ENCODE peak calls at places on chromosomes 12 and 14, in five cellular contexts. X is progenitor cell of endocrine pancreas, H is fibroblast of mammary gland, Z is heart right ventricle, T is astrocyte of the spinal cord. W is an unnamed sample.

GRCh38 chr12:26469801-26470200 is 274.4 kb downstream of the SSPN start:
- DNase-seq in Z (no peak), H (peak), X (no peak), T (no peak), W (no peak)

GRCh38 chr14:21109377-21110260 is 8.8 kb downstream of the TMEM253 start:
- DNase-seq in T (no peak), H (no peak), Z (no peak), X (no peak), W (no peak)

GRCh38 chr12:56636675-56637540 is 6.8 kb upstream of the BAZ2A start:
- DNase-seq in X (peak), Z (peak), H (peak), T (peak), W (peak)

GRCh38 chr14:23002592-23002991 is 7.4 kb downstream of the C14orf93 start:
- DNase-seq in T (no peak), X (no peak), H (no peak), Z (no peak), W (no peak)

GRCh38 chr12:123050331-123050809 is 69.9 kb downstream of the ARL6IP4 start:
- DNase-seq in X (no peak), T (peak), H (peak), Z (peak), W (peak)

GRCh38 chr12:14913381-14913781 is 25.0 kb downstream of the ERP27 start:
- DNase-seq in Z (peak), H (no peak), T (no peak), X (no peak), W (no peak)

GRCh38 chr12:91335724-91336123 is 153.1 kb upstream of the DCN start:
- DNase-seq in X (no peak), H (no peak), Z (no peak), T (no peak), W (no peak)

GRCh38 chr12:98002887-98003493 is 512.4 kb upstream of the TMPO start:
- DNase-seq in Z (no peak), H (peak), X (no peak), T (peak), W (no peak)

GRCh38 chr12:118432812-118433540 is 56.6 kb downstream of the SUDS3 start:
- DNase-seq in Z (no peak), X (no peak), T (peak), H (no peak), W (peak)

GRCh38 chr14:71698698-71699097 is 233.5 kb upstream of the RGS6 start:
- DNase-seq in H (no peak), Z (no peak), T (no peak), X (no peak), W (no peak)

GRCh38 chr14:61564623-61565091 is 130.7 kb upstream of the HIF1A start:
- DNase-seq in X (no peak), T (peak), Z (no peak), H (peak), W (peak)
- TF ChIP-seq CTCF in X (no peak), T (no peak), Z (no peak), H (no peak), W (peak)

DNA sequence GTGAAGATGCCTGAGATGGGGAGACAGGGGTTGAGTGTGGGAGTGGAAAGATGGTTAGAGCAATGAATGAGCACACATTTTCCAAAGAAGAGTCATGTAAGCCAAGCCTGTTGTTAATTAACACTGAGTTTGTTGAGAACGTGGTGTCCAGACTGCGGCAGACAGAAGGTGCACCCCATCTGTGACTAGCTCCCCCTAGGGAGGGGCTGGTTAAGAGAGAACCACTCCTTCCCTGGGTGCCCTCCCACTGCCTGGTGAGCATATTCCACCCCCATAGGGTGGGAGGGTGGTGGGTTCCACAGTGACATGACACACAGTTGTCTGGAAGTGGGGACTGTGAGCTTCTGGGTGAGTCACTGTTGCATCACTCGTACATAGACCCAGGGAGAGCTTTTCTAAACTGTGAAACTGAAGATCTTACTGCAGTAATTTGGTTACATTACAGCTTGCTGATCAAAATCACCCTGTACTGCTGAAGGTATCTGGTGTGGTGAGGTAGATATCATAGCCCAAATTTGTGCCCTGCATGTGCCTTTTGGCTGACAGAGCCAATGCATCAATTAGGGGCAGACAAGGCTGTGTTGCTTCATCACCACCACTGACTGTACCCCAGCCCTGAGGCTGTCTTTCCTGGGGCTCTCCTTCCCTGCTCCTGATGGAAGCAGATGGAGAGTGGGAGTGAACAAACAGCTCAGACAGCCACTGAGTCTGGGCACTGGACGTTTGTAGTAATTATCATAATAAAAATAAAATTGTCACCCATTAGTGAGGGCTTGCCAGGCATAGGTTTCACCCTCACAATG is 150.9 kb downstream of the EMP1 start:
- DNase-seq in H (peak), Z (no peak), T (peak), X (no peak), W (peak)
- TF ChIP-seq CTCF in H (no peak), Z (no peak), T (peak), X (no peak), W (peak)

GRCh38 chr12:111406474-111407370 is 999 bp downstream of the SH2B3 start:
- DNase-seq in Z (peak), H (no peak), T (no peak), X (no peak), W (no peak)
- TF ChIP-seq CTCF in Z (no peak), H (no peak), T (no peak), X (no peak), W (no peak)

GRCh38 chr14:93986972-93987371 is 10.1 kb upstream of the CCDC197 start:
- DNase-seq in X (no peak), T (no peak), Z (peak), H (no peak), W (no peak)

GRCh38 chr14:93982684-93983007 is 6.3 kb upstream of the ASB2 start:
- DNase-seq in Z (no peak), H (no peak), T (no peak), X (no peak), W (no peak)

GRCh38 chr14:93984070-93984469 is 7.7 kb upstream of the ASB2 start:
- DNase-seq in Z (no peak), H (no peak), T (no peak), X (no peak), W (peak)

GRCh38 chr14:93987376-93987775 is 9.7 kb upstream of the CCDC197 start:
- DNase-seq in H (no peak), T (no peak), Z (no peak), X (no peak), W (no peak)

GRCh38 chr14:93984987-93985410 is 8.6 kb upstream of the ASB2 start:
- DNase-seq in X (no peak), Z (peak), T (peak), H (peak), W (peak)
- TF ChIP-seq CTCF in X (peak), Z (peak), T (peak), H (peak), W (peak)

DNA sequence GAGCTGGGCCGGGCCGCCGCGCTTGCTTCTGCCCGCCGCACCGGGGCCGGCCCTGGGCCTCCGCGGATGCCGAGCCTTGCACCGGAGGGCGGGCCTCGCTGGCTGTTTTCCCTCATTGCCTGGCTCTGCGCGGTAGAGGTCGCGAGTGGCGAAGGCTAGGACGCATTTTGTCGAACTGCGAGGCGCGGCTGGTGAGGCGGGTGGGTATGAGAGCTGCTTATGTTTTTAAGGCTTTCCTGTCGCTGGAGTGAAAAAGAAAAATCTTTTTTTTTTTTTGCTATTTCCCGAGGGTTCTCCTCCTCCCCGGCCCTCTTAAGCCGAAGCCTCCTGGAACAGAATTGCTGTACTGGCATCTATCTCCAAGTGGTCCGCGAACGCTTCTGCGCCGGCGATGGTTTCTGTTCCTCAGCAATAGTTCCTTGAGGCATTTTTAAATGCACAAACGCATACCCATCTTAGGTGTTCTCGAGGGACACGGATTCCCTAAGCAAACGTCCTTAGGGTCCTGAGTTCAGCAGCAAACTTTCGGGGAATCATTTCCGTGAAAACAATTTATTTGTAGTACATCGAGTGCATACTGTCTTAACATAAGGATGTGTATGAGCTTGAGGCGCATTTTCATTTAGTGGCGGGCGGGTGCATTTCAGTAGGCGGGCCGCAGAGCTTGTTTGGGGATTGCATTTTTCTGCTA is 631 bp downstream of the RESF1 start:
- DNase-seq in Z (peak), X (no peak), T (peak), H (peak), W (peak)
- TF ChIP-seq CTCF in Z (peak), X (no peak), T (no peak), H (no peak), W (no peak)

DNA sequence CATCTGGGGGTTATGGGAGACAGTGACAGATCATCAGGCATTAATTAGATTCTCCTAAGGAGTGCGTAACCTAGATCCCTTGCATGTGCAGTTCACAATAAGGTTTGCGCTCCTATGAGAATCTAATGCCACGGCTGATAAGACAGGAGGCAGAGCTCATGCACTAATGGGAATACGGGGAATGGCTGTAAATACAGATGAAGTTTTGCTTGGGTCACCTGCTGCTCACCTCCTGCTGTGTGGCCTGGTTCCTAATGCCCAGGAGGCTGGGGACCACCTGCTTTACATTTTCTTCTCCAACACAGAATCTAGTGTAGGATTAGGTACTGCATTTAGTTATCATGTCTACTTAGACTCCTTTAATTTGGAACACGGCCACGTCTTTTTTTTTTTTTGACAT is 49.7 kb upstream of the SAV1 start:
- DNase-seq in Z (no peak), X (no peak), T (no peak), H (no peak), W (no peak)
- TF ChIP-seq CTCF in Z (no peak), X (no peak), T (no peak), H (no peak), W (no peak)

GRCh38 chr14:35366048-35366428 is 38.5 kb downstream of the NFKBIA start:
- DNase-seq in Z (no peak), X (no peak), H (peak), T (peak), W (peak)

GRCh38 chr14:35368139-35368460 is 36.4 kb downstream of the NFKBIA start:
- DNase-seq in X (no peak), T (no peak), H (no peak), Z (no peak), W (no peak)

GRCh38 chr14:35368583-35368982 is 36.0 kb downstream of the NFKBIA start:
- DNase-seq in Z (no peak), X (no peak), H (no peak), T (no peak), W (no peak)

GRCh38 chr14:35366521-35366976 is 38.0 kb downstream of the NFKBIA start:
- DNase-seq in H (no peak), T (no peak), X (no peak), Z (no peak), W (no peak)

DNA sequence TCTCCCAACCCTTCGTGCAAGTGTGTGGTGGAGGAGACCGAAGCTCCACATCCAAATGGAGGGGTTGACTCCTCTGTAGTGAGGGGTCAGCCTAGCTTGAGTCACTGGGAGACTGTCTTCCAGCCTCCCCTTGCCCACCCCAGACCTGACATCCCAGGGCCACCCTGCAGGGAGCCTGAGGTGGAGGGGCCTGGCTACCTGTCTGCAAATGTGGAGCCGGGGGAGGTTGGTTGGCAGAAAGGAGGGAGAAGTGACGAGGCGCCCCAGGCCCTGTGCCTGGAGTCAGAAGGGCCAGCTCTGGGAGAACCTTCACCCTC is 37.5 kb downstream of the NFKBIA start:
- DNase-seq in H (no peak), X (no peak), Z (no peak), T (no peak), W (no peak)
- TF ChIP-seq CTCF in H (no peak), X (no peak), Z (no peak), T (no peak), W (no peak)

GRCh38 chr14:69620981-69621380 is 9.6 kb downstream of the SUSD6 start:
- DNase-seq in Z (no peak), H (no peak), T (no peak), X (no peak), W (no peak)

GRCh38 chr14:69624131-69624530 is 12.7 kb downstream of the SUSD6 start:
- DNase-seq in X (no peak), H (no peak), Z (no peak), T (no peak), W (no peak)

GRCh38 chr14:69629225-69630127 is 18.1 kb downstream of the SUSD6 start:
- DNase-seq in Z (no peak), T (no peak), H (no peak), X (no peak), W (peak)

GRCh38 chr14:69625299-69626131 is 14.1 kb downstream of the SUSD6 start:
- DNase-seq in T (peak), Z (peak), X (no peak), H (peak), W (no peak)

DNA sequence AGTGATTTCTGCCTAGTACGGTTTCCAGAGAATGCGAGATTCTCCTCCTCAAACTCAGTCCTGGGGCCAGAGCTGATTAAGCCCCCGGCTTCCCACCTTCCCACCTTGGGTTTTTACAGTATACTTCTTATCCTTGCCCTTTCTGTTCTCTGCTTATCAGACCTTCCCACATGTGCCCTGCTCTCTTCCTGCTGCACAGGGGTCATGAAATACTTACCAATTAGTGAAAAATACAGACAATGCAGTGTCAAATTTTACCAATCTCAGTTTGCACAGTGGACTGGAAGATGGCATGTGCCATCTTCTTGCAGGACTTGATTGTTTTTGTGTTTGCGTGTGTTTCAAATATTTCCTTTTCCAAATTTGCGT is 14.7 kb downstream of the SUSD6 start:
- DNase-seq in Z (no peak), T (no peak), X (no peak), H (no peak), W (no peak)
- TF ChIP-seq CTCF in Z (no peak), T (no peak), X (no peak), H (no peak), W (no peak)

DNA sequence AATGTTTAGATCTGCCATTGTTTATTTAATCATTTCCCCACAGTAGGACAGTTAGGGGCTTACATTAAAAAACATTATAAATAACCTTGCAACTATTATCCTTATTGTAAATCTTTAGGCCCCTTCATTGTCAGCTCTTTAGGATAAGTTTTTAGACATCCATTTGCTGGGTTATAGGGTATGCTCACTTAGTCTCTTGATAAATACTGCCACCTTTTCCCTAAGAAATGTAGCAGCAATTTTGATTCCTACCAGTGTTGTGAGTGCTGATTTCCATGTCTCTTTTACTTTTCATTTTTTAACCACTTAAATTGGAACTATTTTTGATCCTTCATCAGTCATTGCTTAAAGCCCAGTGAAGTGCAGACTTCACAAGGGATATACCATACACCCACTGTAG is 94.4 kb downstream of the AVPR1A start:
- DNase-seq in X (no peak), Z (no peak), T (no peak), H (no peak), W (no peak)
- TF ChIP-seq CTCF in X (no peak), Z (no peak), T (no peak), H (no peak), W (no peak)

DNA sequence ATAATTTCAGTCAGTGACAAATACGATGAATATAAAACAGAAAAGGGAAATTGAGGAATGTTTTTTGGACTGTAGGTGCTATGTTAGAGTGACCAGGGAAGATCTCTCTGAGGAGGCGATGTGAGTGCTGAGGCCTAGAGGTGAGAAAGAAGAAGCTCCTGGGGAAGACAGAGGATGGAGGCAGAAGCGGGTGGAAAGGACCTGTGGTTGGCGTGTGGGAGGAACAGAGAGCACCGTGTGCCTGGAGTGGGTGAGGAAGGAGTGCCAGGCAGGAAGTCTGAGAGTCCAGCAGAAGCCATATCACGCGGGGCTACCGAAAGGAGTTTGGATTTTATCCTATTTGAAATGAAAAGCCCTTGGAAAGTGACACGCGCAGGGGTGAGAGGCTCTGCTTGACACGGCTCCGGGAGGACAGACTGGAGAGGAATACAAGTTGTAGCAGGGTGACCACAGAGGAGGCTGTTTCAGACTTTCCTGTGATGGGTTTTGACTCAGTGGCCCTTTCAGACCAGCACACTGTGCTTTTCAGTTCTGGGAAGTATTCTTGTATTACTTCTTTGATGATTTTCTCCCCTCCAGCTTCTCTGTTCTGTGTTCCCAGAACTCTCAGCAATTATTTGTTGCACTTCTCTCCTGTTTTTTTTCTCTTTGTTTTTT is 96.9 kb downstream of the VRK1 start:
- DNase-seq in X (no peak), H (no peak), T (no peak), Z (no peak), W (no peak)
- TF ChIP-seq CTCF in X (no peak), H (no peak), T (no peak), Z (no peak), W (no peak)

W was measured in HFFc6.